ENCODE peak calls at places on chromosomes 12 and 14, in five cellular contexts. M is astrocyte of the spinal cord, V is fibroblast of pulmonary artery, O is fibroblast of the aortic adventitia, Y is heart left ventricle. H is an unnamed sample.

GRCh38 chr14:75123991-75124390 is 2.9 kb downstream of the NEK9 start:
- DNase-seq in M (peak), V (peak), O (peak), Y (peak), H (peak)

GRCh38 chr14:79831198-79831890 is 380.0 kb downstream of the DIO2 start:
- DNase-seq in M (no peak), V (peak), O (no peak), Y (no peak), H (no peak)

GRCh38 chr14:96363751-96364336 is 518 bp downstream of the GSKIP start:
- DNase-seq in M (peak), V (peak), O (peak), Y (peak), H (peak)

GRCh38 chr12:52253391-52254179 is 20.5 kb downstream of the KRT7 start:
- DNase-seq in M (no peak), V (no peak), O (no peak), Y (no peak), H (no peak)

GRCh38 chr12:91381309-91381804 is 198.7 kb upstream of the DCN start:
- DNase-seq in M (peak), V (peak), O (peak), Y (peak), H (peak)

GRCh38 chr12:27733052-27733656 is 22.5 kb downstream of the MRPS35 start:
- DNase-seq in M (peak), V (peak), O (peak), Y (no peak), H (peak)

GRCh38 chr14:31510855-31511254 is 23.0 kb upstream of the GPR33 start:
- DNase-seq in M (no peak), V (no peak), O (no peak), Y (no peak), H (no peak)

GRCh38 chr14:35897616-35898111 is 71.5 kb downstream of the BRMS1L start:
- DNase-seq in M (no peak), V (no peak), O (no peak), Y (no peak), H (peak)

GRCh38 chr14:96741151-96741977 is 55.8 kb upstream of the VRK1 start:
- DNase-seq in M (peak), V (peak), O (peak), Y (peak), H (peak)

GRCh38 chr12:6641131-6641530 is 5.4 kb upstream of the LPAR5 start:
- DNase-seq in M (no peak), V (no peak), O (no peak), Y (no peak), H (no peak)

GRCh38 chr12:25615119-25615518 is 62.0 kb upstream of the LMNTD1 start:
- DNase-seq in M (peak), V (peak), O (peak), Y (no peak), H (peak)

GRCh38 chr12:24898606-24899005 is 50.3 kb downstream of the BCAT1 start:
- DNase-seq in M (no peak), V (peak), O (no peak), Y (no peak), H (peak)

GRCh38 chr14:77562681-77563080 is 53.8 kb downstream of the SPTLC2 start:
- DNase-seq in M (peak), V (peak), O (peak), Y (no peak), H (no peak)

GRCh38 chr12:64335886-64336466 is 54.6 kb downstream of the C12orf56 start:
- DNase-seq in M (no peak), V (no peak), O (no peak), Y (no peak), H (peak)

GRCh38 chr12:68559246-68559645 is 51.5 kb upstream of the RAP1B start:
- DNase-seq in M (no peak), V (peak), O (peak), Y (no peak), H (peak)

GRCh38 chr12:68564166-68564565 is 46.5 kb upstream of the RAP1B start:
- DNase-seq in M (no peak), V (no peak), O (no peak), Y (no peak), H (no peak)

GRCh38 chr12:68560823-68561422 is 49.8 kb upstream of the RAP1B start:
- DNase-seq in M (no peak), V (no peak), O (no peak), Y (no peak), H (peak)

GRCh38 chr12:68559984-68560822 is 50.5 kb upstream of the RAP1B start:
- DNase-seq in M (no peak), V (no peak), O (peak), Y (peak), H (no peak)

DNA sequence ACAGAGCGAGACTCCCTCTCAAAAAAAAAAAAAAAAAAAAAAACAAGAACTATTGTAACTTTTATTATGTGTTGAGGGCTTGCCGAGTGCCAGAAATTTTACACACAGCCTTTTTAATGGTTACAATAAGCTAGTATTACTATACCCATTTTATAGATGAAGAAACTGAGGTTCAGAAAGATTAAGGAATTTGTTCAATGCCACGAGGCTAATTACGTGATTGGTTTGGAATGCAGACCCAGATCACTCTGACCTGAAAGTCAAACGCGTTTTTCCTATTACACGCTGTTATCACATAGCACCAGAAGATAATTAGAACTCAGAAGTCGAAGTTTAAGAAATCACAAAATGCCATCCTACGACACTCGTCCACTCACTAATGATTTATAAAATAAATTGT is 48.9 kb upstream of the RAP1B start:
- DNase-seq in M (no peak), V (no peak), O (no peak), Y (no peak), H (no peak)
- TF ChIP-seq CTCF in M (no peak), V (no peak), O (no peak), Y (no peak), H (no peak)

GRCh38 chr12:50925920-50926319 is 26.4 kb upstream of the HIGD1C start:
- DNase-seq in M (no peak), V (no peak), O (no peak), Y (no peak), H (no peak)
- H3K4me3 ChIP-seq in M (peak), V (peak), O (peak), Y (peak), H (peak)

GRCh38 chr12:3483089-3483488 is 7.9 kb upstream of the PRMT8 start:
- DNase-seq in M (no peak), V (no peak), O (no peak), Y (no peak), H (no peak)
- TF ChIP-seq CTCF in M (no peak), V (no peak), O (no peak), Y (no peak), H (no peak)

GRCh38 chr14:100333867-100334266 is 10.7 kb downstream of the SLC25A47 start:
- DNase-seq in M (no peak), V (no peak), O (no peak), Y (no peak), H (no peak)

GRCh38 chr14:100339757-100340453 is 16.8 kb downstream of the SLC25A47 start:
- DNase-seq in M (no peak), V (no peak), O (no peak), Y (no peak), H (no peak)

GRCh38 chr14:100340454-100340813 is 17.3 kb downstream of the SLC25A47 start:
- DNase-seq in M (no peak), V (no peak), O (no peak), Y (no peak), H (no peak)

GRCh38 chr14:100334904-100335303 is 11.8 kb downstream of the SLC25A47 start:
- DNase-seq in M (no peak), V (no peak), O (no peak), Y (peak), H (no peak)

GRCh38 chr14:100336618-100337530 is 13.7 kb downstream of the SLC25A47 start:
- DNase-seq in M (no peak), V (no peak), O (no peak), Y (no peak), H (no peak)
- H3K4me3 ChIP-seq in M (no peak), V (no peak), O (no peak), Y (no peak), H (no peak)

GRCh38 chr14:56659964-56660551 is 80.5 kb downstream of the TMEM260 start:
- DNase-seq in M (peak), V (peak), O (peak), Y (no peak), H (peak)
- TF ChIP-seq CTCF in M (peak), V (peak), O (peak), Y (peak), H (peak)

GRCh38 chr14:65045011-65045410 is 57.3 kb downstream of the MAX start:
- DNase-seq in M (no peak), V (no peak), O (no peak), Y (no peak), H (no peak)
- H3K4me3 ChIP-seq in M (no peak), V (no peak), O (no peak), Y (no peak), H (no peak)

DNA sequence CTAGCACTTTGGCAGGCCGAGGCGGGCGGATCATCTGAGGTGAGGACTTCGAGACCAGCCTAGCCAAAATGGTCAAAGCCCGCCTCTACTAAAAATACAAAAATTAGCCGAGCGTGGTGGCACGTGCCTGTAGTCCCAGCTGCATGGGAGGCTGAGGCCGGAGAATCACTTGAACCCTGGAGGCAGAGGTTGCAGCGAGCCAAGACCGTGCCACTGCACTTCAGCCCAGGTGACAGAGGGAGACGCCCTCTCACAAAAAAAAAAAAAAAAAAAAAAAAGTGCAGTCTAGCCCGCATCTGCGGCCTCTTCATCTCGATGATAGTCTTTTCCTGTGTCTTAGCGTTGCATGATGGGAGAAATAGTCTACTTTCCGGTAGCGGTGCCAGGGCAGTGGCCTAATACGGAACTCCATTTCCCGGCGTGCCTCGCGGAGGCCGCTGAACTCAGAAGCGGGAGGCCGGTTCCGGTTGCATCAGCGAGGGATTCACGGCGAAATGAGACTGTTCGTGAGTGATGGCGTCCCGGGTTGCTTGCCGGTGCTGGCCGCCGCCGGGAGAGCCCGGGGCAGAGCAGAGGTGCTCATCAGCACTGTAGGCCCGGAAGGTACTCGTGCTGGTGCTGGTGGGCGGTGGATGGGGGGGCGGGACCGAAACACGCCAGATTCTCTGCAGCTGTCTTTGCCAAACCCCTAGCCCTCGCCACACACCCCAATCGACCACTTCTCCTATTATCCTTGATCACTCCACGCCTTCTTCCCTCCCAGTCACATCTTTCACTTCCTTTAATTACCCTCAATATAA is at the start of gene MARS1:
- DNase-seq in M (peak), V (peak), O (peak), Y (peak), H (peak)
- TF ChIP-seq CTCF in M (no peak), V (no peak), O (no peak), Y (no peak), H (no peak)

GRCh38 chr14:55051426-55052258 is at the start of gene MAPK1IP1L:
- DNase-seq in M (peak), V (peak), O (peak), Y (peak), H (peak)

GRCh38 chr14:55054098-55054497 is 2.7 kb downstream of the MAPK1IP1L start:
- DNase-seq in M (no peak), V (no peak), O (no peak), Y (no peak), H (no peak)

GRCh38 chr14:55052259-55052930 is 948 bp downstream of the MAPK1IP1L start:
- DNase-seq in M (peak), V (peak), O (peak), Y (no peak), H (peak)

GRCh38 chr14:55053018-55053417 is 1.6 kb downstream of the MAPK1IP1L start:
- DNase-seq in M (no peak), V (no peak), O (no peak), Y (no peak), H (no peak)

DNA sequence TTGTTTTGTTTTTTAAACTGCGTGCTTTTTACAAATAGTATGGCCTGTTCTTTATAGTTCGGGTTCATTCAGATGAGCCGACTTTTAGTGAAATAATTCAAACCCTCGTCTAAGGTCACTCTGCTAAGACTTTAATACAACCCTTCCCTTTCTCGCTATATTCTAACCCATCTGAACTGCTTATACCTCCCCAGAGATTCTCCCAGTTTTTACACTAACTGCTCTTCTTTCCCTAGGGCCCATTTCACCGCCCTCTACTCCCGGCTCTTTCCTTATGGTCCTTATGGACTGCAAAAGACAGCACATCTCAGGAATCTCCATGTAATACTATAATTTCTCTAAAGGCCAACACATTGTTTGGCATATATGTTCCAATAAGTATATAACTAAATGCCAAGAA is 2.1 kb downstream of the MAPK1IP1L start:
- DNase-seq in M (no peak), V (no peak), O (no peak), Y (no peak), H (no peak)
- H3K4me3 ChIP-seq in M (peak), V (peak), O (peak), Y (no peak), H (peak)

GRCh38 chr12:50181691-50182090 is 14.5 kb upstream of the CERS5 start:
- DNase-seq in M (no peak), V (no peak), O (no peak), Y (no peak), H (no peak)
- TF ChIP-seq CTCF in M (no peak), V (no peak), O (no peak), Y (no peak), H (no peak)

DNA sequence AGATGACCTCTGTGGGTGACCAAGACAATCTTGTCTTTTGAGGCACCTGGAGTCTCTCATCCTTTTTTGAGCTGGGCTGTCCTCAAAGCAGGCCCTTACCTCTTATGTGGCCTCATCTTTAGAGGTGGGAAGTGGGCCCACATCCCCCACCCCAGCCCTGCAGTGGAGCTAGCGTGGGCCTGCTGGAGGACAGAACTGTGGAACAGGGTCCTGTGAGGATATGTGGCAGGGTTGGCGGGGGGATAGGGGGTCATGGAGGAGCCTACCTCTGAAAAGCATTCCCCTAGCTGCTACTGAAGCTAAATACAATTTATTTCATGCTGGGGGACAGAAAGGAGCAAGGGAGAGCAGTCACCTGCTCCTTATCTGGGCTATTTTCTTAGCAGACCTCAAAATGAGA is 457 bp upstream of the GPD1 start:
- DNase-seq in M (no peak), V (no peak), O (no peak), Y (no peak), H (no peak)
- H3K4me3 ChIP-seq in M (no peak), V (no peak), O (no peak), Y (no peak), H (no peak)